ENCODE peak calls at places on chromosome 14, in six cellular contexts. One of them, this sample, is unnamed.

GRCh38 chr14:74932401-74932901 is 9.4 kb upstream of the RPS6KL1 start:
- DNase-seq in psoas muscle: peak; percentile 26
- DNase-seq in kidney epithelial cell: no peak
- DNase-seq in GM23338: no peak
- DNase-seq in fibroblast of the aortic adventitia: peak; percentile 19
- DNase-seq in cardiac muscle cell: no peak
- DNase-seq in this sample: no peak

GRCh38 chr14:74492413-74493342 is at the start of gene NPC2:
- DNase-seq in cardiac muscle cell: no peak
- DNase-seq in kidney epithelial cell: no peak
- DNase-seq in fibroblast of the aortic adventitia: peak; percentile 37
- DNase-seq in psoas muscle: no peak
- DNase-seq in GM23338: no peak
- DNase-seq in this sample: no peak

GRCh38 chr14:39419272-39419671 is 13.0 kb downstream of the FBXO33 start:
- DNase-seq in kidney epithelial cell: no peak
- DNase-seq in fibroblast of the aortic adventitia: no peak
- DNase-seq in psoas muscle: no peak
- DNase-seq in cardiac muscle cell: no peak
- DNase-seq in GM23338: no peak
- DNase-seq in this sample: no peak

GRCh38 chr14:89162586-89162985 is 254.4 kb downstream of the FOXN3 start:
- DNase-seq in GM23338: no peak
- DNase-seq in fibroblast of the aortic adventitia: no peak
- DNase-seq in psoas muscle: no peak
- DNase-seq in kidney epithelial cell: no peak
- DNase-seq in cardiac muscle cell: no peak
- DNase-seq in this sample: no peak

GRCh38 chr14:46964378-46964777 is 312.8 kb upstream of the RPL10L start:
- DNase-seq in kidney epithelial cell: no peak
- DNase-seq in fibroblast of the aortic adventitia: no peak
- DNase-seq in psoas muscle: no peak
- DNase-seq in cardiac muscle cell: no peak
- DNase-seq in GM23338: no peak
- DNase-seq in this sample: no peak

GRCh38 chr14:51846631-51847488 is 13.6 kb upstream of the GNG2 start:
- DNase-seq in cardiac muscle cell: no peak
- DNase-seq in kidney epithelial cell: peak; percentile 26
- DNase-seq in fibroblast of the aortic adventitia: peak; percentile 42
- DNase-seq in GM23338: peak; percentile 93
- DNase-seq in psoas muscle: peak; percentile 17
- DNase-seq in this sample: peak; percentile 96

GRCh38 chr14:83255015-83255726 is 1721.5 kb upstream of the SEL1L start:
- DNase-seq in psoas muscle: no peak
- DNase-seq in kidney epithelial cell: peak; percentile 31
- DNase-seq in fibroblast of the aortic adventitia: no peak
- DNase-seq in cardiac muscle cell: no peak
- DNase-seq in GM23338: no peak
- DNase-seq in this sample: no peak

GRCh38 chr14:72476657-72477499 is 417.0 kb downstream of the DPF3 start:
- DNase-seq in fibroblast of the aortic adventitia: peak; percentile 15
- DNase-seq in GM23338: peak; percentile 11
- DNase-seq in psoas muscle: no peak
- DNase-seq in kidney epithelial cell: peak; percentile 95
- DNase-seq in cardiac muscle cell: no peak
- DNase-seq in this sample: peak; percentile 98

GRCh38 chr14:103158688-103159087 is 35.4 kb downstream of the TNFAIP2 start:
- DNase-seq in kidney epithelial cell: no peak
- DNase-seq in psoas muscle: no peak
- DNase-seq in cardiac muscle cell: no peak
- DNase-seq in GM23338: no peak
- DNase-seq in fibroblast of the aortic adventitia: no peak
- DNase-seq in this sample: no peak

GRCh38 chr14:76918751-76919421 is 92.7 kb downstream of the LRRC74A start:
- DNase-seq in cardiac muscle cell: peak; percentile 58
- DNase-seq in kidney epithelial cell: peak; percentile 88
- DNase-seq in GM23338: peak; percentile 75
- DNase-seq in psoas muscle: peak; percentile 97
- DNase-seq in fibroblast of the aortic adventitia: peak; percentile 99
- DNase-seq in this sample: no peak

GRCh38 chr14:106625181-106625580 is 1098.8 kb downstream of the TMEM121 start:
- DNase-seq in psoas muscle: no peak
- DNase-seq in fibroblast of the aortic adventitia: no peak
- DNase-seq in kidney epithelial cell: no peak
- DNase-seq in cardiac muscle cell: no peak
- DNase-seq in GM23338: no peak
- DNase-seq in this sample: no peak

GRCh38 chr14:89787525-89787924 is 167.0 kb downstream of the EFCAB11 start:
- DNase-seq in cardiac muscle cell: no peak
- DNase-seq in fibroblast of the aortic adventitia: no peak
- DNase-seq in kidney epithelial cell: no peak
- DNase-seq in GM23338: no peak
- DNase-seq in psoas muscle: no peak
- DNase-seq in this sample: no peak

GRCh38 chr14:83470466-83470865 is 1936.8 kb upstream of the SEL1L start:
- DNase-seq in cardiac muscle cell: no peak
- DNase-seq in psoas muscle: no peak
- DNase-seq in fibroblast of the aortic adventitia: no peak
- DNase-seq in GM23338: no peak
- DNase-seq in kidney epithelial cell: no peak
- DNase-seq in this sample: no peak

GRCh38 chr14:97109234-97109633 is 312.1 kb downstream of the VRK1 start:
- DNase-seq in psoas muscle: no peak
- DNase-seq in kidney epithelial cell: no peak
- DNase-seq in fibroblast of the aortic adventitia: no peak
- DNase-seq in GM23338: no peak
- DNase-seq in cardiac muscle cell: no peak
- DNase-seq in this sample: no peak

GRCh38 chr14:56299306-56299984 is 181.2 kb downstream of the PELI2 start:
- DNase-seq in psoas muscle: no peak
- DNase-seq in cardiac muscle cell: no peak
- DNase-seq in GM23338: peak; percentile 38
- DNase-seq in kidney epithelial cell: no peak
- DNase-seq in fibroblast of the aortic adventitia: no peak
- DNase-seq in this sample: no peak

GRCh38 chr14:99809376-99809775 is 16.2 kb downstream of the EML1 start:
- DNase-seq in psoas muscle: peak; percentile 79
- DNase-seq in fibroblast of the aortic adventitia: peak; percentile 98
- DNase-seq in cardiac muscle cell: no peak
- DNase-seq in GM23338: no peak
- DNase-seq in kidney epithelial cell: no peak
- DNase-seq in this sample: no peak

GRCh38 chr14:72818998-72819397 is 74.9 kb downstream of the DPF3 start:
- DNase-seq in kidney epithelial cell: no peak
- DNase-seq in fibroblast of the aortic adventitia: no peak
- DNase-seq in psoas muscle: no peak
- DNase-seq in GM23338: no peak
- DNase-seq in cardiac muscle cell: no peak
- DNase-seq in this sample: no peak

GRCh38 chr14:88380405-88380804 is 5.1 kb upstream of the SPATA7 start:
- DNase-seq in kidney epithelial cell: no peak
- DNase-seq in psoas muscle: no peak
- DNase-seq in GM23338: peak; percentile 27
- DNase-seq in fibroblast of the aortic adventitia: peak; percentile 33
- DNase-seq in cardiac muscle cell: peak; percentile 12
- DNase-seq in this sample: no peak

GRCh38 chr14:73717998-73718741 is 4.0 kb upstream of the PNMA1 start:
- DNase-seq in psoas muscle: no peak
- DNase-seq in kidney epithelial cell: no peak
- DNase-seq in fibroblast of the aortic adventitia: no peak
- DNase-seq in cardiac muscle cell: peak; percentile 60
- DNase-seq in GM23338: peak; percentile 85
- DNase-seq in this sample: no peak

GRCh38 chr14:69637503-69638030 is 26.2 kb downstream of the SUSD6 start:
- DNase-seq in cardiac muscle cell: peak; percentile 64
- DNase-seq in kidney epithelial cell: no peak
- DNase-seq in fibroblast of the aortic adventitia: no peak
- DNase-seq in GM23338: no peak
- DNase-seq in psoas muscle: peak; percentile 59
- DNase-seq in this sample: no peak

GRCh38 chr14:73785834-73786631 is 65.6 kb upstream of the PTGR2 start:
- DNase-seq in kidney epithelial cell: peak; percentile 67
- DNase-seq in psoas muscle: peak; percentile 80
- DNase-seq in GM23338: peak; percentile 68
- DNase-seq in cardiac muscle cell: peak; percentile 60
- DNase-seq in fibroblast of the aortic adventitia: peak; percentile 96
- DNase-seq in this sample: no peak

GRCh38 chr14:30238936-30239335 is 311.3 kb upstream of the PRKD1 start:
- DNase-seq in GM23338: no peak
- DNase-seq in kidney epithelial cell: no peak
- DNase-seq in cardiac muscle cell: no peak
- DNase-seq in psoas muscle: no peak
- DNase-seq in fibroblast of the aortic adventitia: no peak
- DNase-seq in this sample: no peak

GRCh38 chr14:95182379-95182778 is 25.1 kb upstream of the DICER1 start:
- DNase-seq in GM23338: peak; percentile 53
- DNase-seq in psoas muscle: no peak
- DNase-seq in kidney epithelial cell: no peak
- DNase-seq in fibroblast of the aortic adventitia: no peak
- DNase-seq in cardiac muscle cell: no peak
- DNase-seq in this sample: no peak

GRCh38 chr14:101707285-101707842 is 54.1 kb upstream of the PPP2R5C start:
- DNase-seq in cardiac muscle cell: peak; percentile 85
- DNase-seq in GM23338: peak; percentile 91
- DNase-seq in fibroblast of the aortic adventitia: peak; percentile 94
- DNase-seq in kidney epithelial cell: peak; percentile 35
- DNase-seq in psoas muscle: no peak
- DNase-seq in this sample: peak; percentile 57

GRCh38 chr14:106879241-106879640 is 1352.9 kb downstream of the TMEM121 start:
- DNase-seq in psoas muscle: no peak
- DNase-seq in cardiac muscle cell: no peak
- DNase-seq in GM23338: peak; percentile 6
- DNase-seq in kidney epithelial cell: no peak
- DNase-seq in fibroblast of the aortic adventitia: no peak
- DNase-seq in this sample: no peak

GRCh38 chr14:85867450-85867849 is 337.5 kb downstream of the FLRT2 start:
- DNase-seq in cardiac muscle cell: no peak
- DNase-seq in GM23338: peak; percentile 53
- DNase-seq in kidney epithelial cell: no peak
- DNase-seq in fibroblast of the aortic adventitia: no peak
- DNase-seq in psoas muscle: no peak
- DNase-seq in this sample: no peak
- TF ChIP-seq CTCF in cardiac muscle cell: no peak
- TF ChIP-seq CTCF in GM23338: peak; percentile 45
- TF ChIP-seq CTCF in kidney epithelial cell: peak; percentile 14
- TF ChIP-seq CTCF in fibroblast of the aortic adventitia: no peak
- TF ChIP-seq CTCF in psoas muscle: no peak
- TF ChIP-seq CTCF in this sample: no peak

GRCh38 chr14:61698216-61698980 is 3.1 kb downstream of the HIF1A start:
- DNase-seq in GM23338: no peak
- DNase-seq in fibroblast of the aortic adventitia: peak; percentile 50
- DNase-seq in psoas muscle: no peak
- DNase-seq in kidney epithelial cell: no peak
- DNase-seq in cardiac muscle cell: peak; percentile 35
- DNase-seq in this sample: no peak

GRCh38 chr14:61701946-61702345 is 6.6 kb downstream of the HIF1A start:
- DNase-seq in GM23338: no peak
- DNase-seq in psoas muscle: no peak
- DNase-seq in kidney epithelial cell: no peak
- DNase-seq in cardiac muscle cell: no peak
- DNase-seq in fibroblast of the aortic adventitia: no peak
- DNase-seq in this sample: no peak

GRCh38 chr14:61700104-61700886 is 5.0 kb downstream of the HIF1A start:
- DNase-seq in kidney epithelial cell: no peak
- DNase-seq in psoas muscle: no peak
- DNase-seq in GM23338: no peak
- DNase-seq in fibroblast of the aortic adventitia: peak; percentile 49
- DNase-seq in cardiac muscle cell: no peak
- DNase-seq in this sample: no peak

GRCh38 chr14:61696753-61697318 is 1.5 kb downstream of the HIF1A start:
- DNase-seq in cardiac muscle cell: no peak
- DNase-seq in psoas muscle: no peak
- DNase-seq in GM23338: no peak
- DNase-seq in fibroblast of the aortic adventitia: peak; percentile 52
- DNase-seq in kidney epithelial cell: no peak
- DNase-seq in this sample: no peak

DNA sequence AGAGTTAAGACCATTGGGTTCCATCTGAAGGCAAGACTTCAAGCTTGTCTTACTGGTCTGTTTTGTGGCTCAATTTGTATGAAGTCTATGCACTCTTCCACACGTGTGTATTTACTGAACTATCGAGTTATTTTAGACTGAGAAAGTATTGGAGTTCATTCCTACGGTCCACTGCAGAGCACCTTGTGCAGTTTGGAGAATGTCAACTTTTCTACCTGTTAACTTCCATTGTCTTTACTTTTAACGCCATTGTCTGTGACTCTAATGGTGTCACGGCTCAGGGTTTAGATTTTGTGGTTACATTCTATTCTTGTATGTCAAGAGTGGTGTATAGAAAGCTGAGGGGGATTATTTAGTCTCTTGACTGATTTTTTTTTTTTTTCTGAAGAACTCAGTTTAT is 3.8 kb downstream of the HIF1A start:
- DNase-seq in GM23338: no peak
- DNase-seq in psoas muscle: no peak
- DNase-seq in kidney epithelial cell: no peak
- DNase-seq in fibroblast of the aortic adventitia: peak; percentile 44
- DNase-seq in cardiac muscle cell: no peak
- DNase-seq in this sample: no peak
- H3K4me3 ChIP-seq in GM23338: peak overlapping the region; percentile 93
- H3K4me3 ChIP-seq in psoas muscle: peak overlapping the region; percentile 96
- H3K4me3 ChIP-seq in kidney epithelial cell: peak overlapping the region; percentile 98
- H3K4me3 ChIP-seq in fibroblast of the aortic adventitia: peak overlapping the region; percentile 93
- H3K4me3 ChIP-seq in cardiac muscle cell: peak overlapping the region; percentile 89
- H3K4me3 ChIP-seq in this sample: peak overlapping the region; percentile 80

DNA sequence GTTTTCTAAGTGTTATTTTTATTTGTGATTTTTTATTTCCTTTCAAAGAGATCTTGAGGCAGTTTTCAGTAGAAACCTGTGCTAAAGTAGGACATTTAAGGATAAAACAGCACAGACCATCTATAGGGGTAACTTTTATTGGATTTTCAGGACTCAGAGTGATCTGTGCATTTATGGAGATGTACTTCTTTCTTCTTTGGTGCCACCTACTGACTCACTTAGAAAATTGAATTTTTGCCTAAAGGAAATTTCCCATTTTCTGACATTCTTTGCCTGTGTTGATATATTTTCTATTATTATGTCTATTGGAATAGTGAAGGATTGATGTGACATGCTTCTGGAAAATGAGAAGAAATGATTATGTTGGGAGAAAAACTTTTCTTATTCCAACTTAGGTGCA is 113.0 kb downstream of the UNC79 start:
- DNase-seq in fibroblast of the aortic adventitia: peak; percentile 51
- DNase-seq in cardiac muscle cell: peak; percentile 10
- DNase-seq in psoas muscle: no peak
- DNase-seq in GM23338: peak; percentile 20
- DNase-seq in kidney epithelial cell: no peak
- DNase-seq in this sample: no peak
- TF ChIP-seq CTCF in fibroblast of the aortic adventitia: peak; percentile 49
- TF ChIP-seq CTCF in cardiac muscle cell: peak; percentile 49
- TF ChIP-seq CTCF in psoas muscle: no peak
- TF ChIP-seq CTCF in GM23338: peak; percentile 44
- TF ChIP-seq CTCF in kidney epithelial cell: peak; percentile 38
- TF ChIP-seq CTCF in this sample: peak; percentile 28

DNA sequence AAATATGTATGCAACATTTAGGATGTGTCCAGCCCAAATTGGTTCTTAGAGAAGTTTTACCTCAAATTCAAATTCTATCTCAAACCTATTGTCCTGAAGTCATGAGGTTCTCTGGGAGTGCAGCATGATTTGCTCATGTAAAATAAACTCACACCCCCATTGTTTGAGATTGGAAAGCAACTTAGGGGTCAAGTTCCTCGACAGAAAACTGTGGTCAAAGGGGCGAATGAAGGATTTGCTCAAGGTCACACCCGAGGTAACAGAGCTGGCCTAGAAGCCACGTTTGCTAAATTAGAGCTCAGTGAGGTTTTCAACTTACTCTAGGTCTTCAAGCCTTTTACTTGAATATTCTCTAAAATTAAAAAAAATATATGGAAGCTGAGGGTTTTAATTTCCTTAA is 197.7 kb upstream of the GZMB start:
- DNase-seq in psoas muscle: no peak
- DNase-seq in fibroblast of the aortic adventitia: no peak
- DNase-seq in kidney epithelial cell: no peak
- DNase-seq in cardiac muscle cell: no peak
- DNase-seq in GM23338: no peak
- DNase-seq in this sample: no peak
- H3K4me3 ChIP-seq in psoas muscle: no peak overlapping the region
- H3K4me3 ChIP-seq in fibroblast of the aortic adventitia: no peak overlapping the region
- H3K4me3 ChIP-seq in kidney epithelial cell: no peak overlapping the region
- H3K4me3 ChIP-seq in cardiac muscle cell: no peak overlapping the region
- H3K4me3 ChIP-seq in GM23338: no peak overlapping the region
- H3K4me3 ChIP-seq in this sample: no peak overlapping the region

This sample was measured in GM12864.